ENCODE peak calls at places on chromosomes 7 and 10, in nine cellular contexts. L, T, G, A, V, B, X, D and O are unnamed samples.
A peak's percentile ranks its signal among the peaks of the same experiment; 100 is the strongest.

GRCh38 chr7:7693881-7694280 is 24.5 kb downstream of the RPA3 start:
- DNase-seq in L (no peak), T (no peak), G (no peak), A (no peak), V (no peak), B (no peak), X (no peak), D (no peak), O (no peak)

GRCh38 chr10:4343798-4344370 is 482.1 kb upstream of the AKR1E2 start:
- DNase-seq in L (no peak), T (no peak), G (no peak), A (no peak), V (no peak), B (no peak), X (no peak), D (no peak), O (no peak)

GRCh38 chr10:23512355-23513058 is 73.6 kb downstream of the OTUD1 start:
- DNase-seq in L (no peak), T (no peak), G (no peak), A (no peak), V (no peak), B (no peak), X (no peak), D (no peak), O (no peak)

GRCh38 chr10:45580781-45581496 is 91.6 kb downstream of the ZFAND4 start:
- DNase-seq in L (peak; percentile 23), T (no peak), G (no peak), A (no peak), V (no peak), B (no peak), X (no peak), D (no peak), O (no peak)

GRCh38 chr10:23754179-23754578 is 315.3 kb downstream of the OTUD1 start:
- DNase-seq in L (no peak), T (no peak), G (no peak), A (no peak), V (no peak), B (no peak), X (no peak), D (no peak), O (no peak)

GRCh38 chr7:44973610-44974401 is 5.0 kb downstream of the MYO1G start:
- DNase-seq in L (peak; percentile 55), T (peak; percentile 27), G (no peak), A (peak; percentile 71), V (peak; percentile 47), B (peak; percentile 80), X (no peak), D (no peak), O (peak; percentile 45)

GRCh38 chr7:106944035-106944665 is 79.1 kb downstream of the PIK3CG start:
- DNase-seq in L (no peak), T (no peak), G (no peak), A (no peak), V (no peak), B (no peak), X (no peak), D (no peak), O (no peak)

GRCh38 chr7:42686594-42687156 is 225.2 kb downstream of the C7orf25 start:
- DNase-seq in L (no peak), T (no peak), G (no peak), A (no peak), V (no peak), B (no peak), X (no peak), D (no peak), O (no peak)

GRCh38 chr7:216360-217300 is 24.3 kb downstream of the FAM20C start:
- DNase-seq in L (no peak), T (no peak), G (peak; percentile 52), A (no peak), V (no peak), B (no peak), X (no peak), D (no peak), O (no peak)

GRCh38 chr7:101884671-101885596 is 67.5 kb downstream of the CUX1 start:
- DNase-seq in L (peak; percentile 91), T (no peak), G (no peak), A (no peak), V (no peak), B (no peak), X (no peak), D (no peak), O (no peak)

DNA sequence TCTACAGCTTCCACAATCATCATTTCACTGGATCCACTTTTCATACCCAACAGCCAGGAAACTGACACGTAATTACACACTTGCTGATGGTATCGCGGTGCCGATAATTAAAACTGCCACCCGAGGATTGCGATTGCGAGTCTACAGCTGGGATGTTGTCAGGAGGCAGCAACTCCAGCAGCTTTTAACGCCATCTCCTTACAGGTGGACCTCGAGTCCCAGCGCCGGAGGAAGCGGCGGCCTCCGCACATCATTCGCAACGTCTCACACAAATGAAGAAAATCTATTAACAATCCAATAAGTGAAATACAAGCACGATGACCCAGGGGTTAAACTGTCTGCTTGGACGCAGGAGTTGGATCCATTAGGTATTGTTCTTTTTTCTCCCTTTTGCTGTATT is 230.6 kb upstream of the MGMT start:
- DNase-seq in L (no peak), T (no peak), G (no peak), A (no peak), V (no peak), B (no peak), X (no peak), D (no peak), O (no peak)
- H3K4me1 ChIP-seq in L (no peaks in the 10 kb centered on the region), T (no peaks in the 10 kb centered on the region), G (no peaks in the 10 kb centered on the region), A (no peaks in the 10 kb centered on the region), V (no peaks in the 10 kb centered on the region), B (no peaks in the 10 kb centered on the region), X (no peaks in the 10 kb centered on the region), D (no peaks in the 10 kb centered on the region), O (no peaks in the 10 kb centered on the region)

DNA sequence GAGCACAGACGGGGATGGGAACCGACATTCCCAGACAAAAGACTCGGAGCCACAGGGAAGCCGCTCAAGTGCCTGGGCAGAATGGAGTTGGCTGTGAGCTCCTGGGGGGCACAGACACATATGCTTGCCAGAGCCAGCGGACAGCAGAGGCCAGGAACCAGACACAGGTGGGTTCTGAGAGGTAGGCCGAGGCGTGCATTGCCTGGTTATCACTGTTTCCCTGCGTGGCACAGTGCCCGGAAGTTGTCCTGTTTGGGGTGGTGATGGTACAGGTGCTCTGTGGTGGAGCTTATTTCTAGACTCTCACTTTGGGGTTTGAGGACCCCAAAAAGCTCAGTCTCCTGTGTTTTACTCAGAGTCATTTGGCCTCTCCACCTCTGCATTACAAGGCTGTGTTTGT is 2.5 kb downstream of the PALD1 start:
- DNase-seq in L (no peak), T (no peak), G (no peak), A (no peak), V (no peak), B (no peak), X (no peak), D (no peak), O (no peak)
- H3K4me3 ChIP-seq in L (peak overlapping the region; percentile 95), T (no peak overlapping the region), G (no peak overlapping the region), A (no peak overlapping the region), V (peak overlapping the region; percentile 8), B (peak overlapping the region; percentile 56), X (no peak overlapping the region), D (no peak overlapping the region), O (no peak overlapping the region)

GRCh38 chr7:40763319-40764287 is 628.8 kb downstream of the SUGCT start:
- DNase-seq in L (peak; percentile 13), T (no peak), G (no peak), A (no peak), V (no peak), B (no peak), X (no peak), D (no peak), O (no peak)
- H3K36me3 ChIP-seq in L (no peaks in the 10 kb centered on the region), T (no peaks in the 10 kb centered on the region), G (no peaks in the 10 kb centered on the region), A (no peaks in the 10 kb centered on the region), V (no peaks in the 10 kb centered on the region), B (no peaks in the 10 kb centered on the region), X (no peaks in the 10 kb centered on the region), D (no peaks in the 10 kb centered on the region), O (no peaks in the 10 kb centered on the region)

GRCh38 chr10:5946786-5947185 is 30.6 kb downstream of the IL15RA start:
- DNase-seq in L (no peak), T (no peak), G (no peak), A (no peak), V (no peak), B (no peak), X (no peak), D (no peak), O (peak; percentile 43)

GRCh38 chr10:5944389-5945202 is 32.7 kb downstream of the IL15RA start:
- DNase-seq in L (no peak), T (peak; percentile 95), G (peak; percentile 96), A (peak; percentile 86), V (peak; percentile 73), B (no peak), X (peak; percentile 48), D (peak; percentile 91), O (peak; percentile 86)

GRCh38 chr10:5945561-5946418 is 31.6 kb downstream of the IL15RA start:
- DNase-seq in L (no peak), T (no peak), G (peak; percentile 72), A (peak; percentile 67), V (peak; percentile 61), B (peak; percentile 72), X (peak; percentile 20), D (no peak), O (peak; percentile 90)

GRCh38 chr10:5943536-5943935 is 33.8 kb downstream of the IL15RA start:
- DNase-seq in L (no peak), T (peak; percentile 43), G (peak; percentile 60), A (no peak), V (peak; percentile 45), B (peak; percentile 73), X (no peak), D (no peak), O (peak; percentile 84)

GRCh38 chr10:5945203-5945534 is 32.2 kb downstream of the IL15RA start:
- DNase-seq in L (no peak), T (no peak), G (no peak), A (no peak), V (no peak), B (no peak), X (no peak), D (no peak), O (peak; percentile 61)
- H3K4me1 ChIP-seq in L (no peaks in the 10 kb centered on the region), T (peaks cover 16% of the 10 kb centered on the region), G (peaks cover 59% of the 10 kb centered on the region), A (no peaks in the 10 kb centered on the region), V (peaks cover 8% of the 10 kb centered on the region), B (peaks cover 72% of the 10 kb centered on the region), X (no peaks in the 10 kb centered on the region), D (peaks cover 34% of the 10 kb centered on the region), O (peaks cover 19% of the 10 kb centered on the region)

GRCh38 chr10:98028168-98028770 is 2.2 kb downstream of the CRTAC1 start:
- DNase-seq in L (peak; percentile 72), T (peak; percentile 43), G (no peak), A (peak; percentile 64), V (peak; percentile 74), B (peak; percentile 79), X (peak; percentile 14), D (no peak), O (no peak)

GRCh38 chr10:98030991-98031431 is 590 bp upstream of the CRTAC1 start:
- DNase-seq in L (no peak), T (no peak), G (no peak), A (no peak), V (no peak), B (no peak), X (peak; percentile 15), D (no peak), O (peak; percentile 75)

GRCh38 chr10:98030093-98030821 is at the start of gene CRTAC1:
- DNase-seq in L (no peak), T (peak; percentile 36), G (peak; percentile 60), A (peak; percentile 49), V (peak; percentile 63), B (peak; percentile 92), X (peak; percentile 64), D (peak; percentile 6), O (peak; percentile 80)

GRCh38 chr10:98031440-98031839 is 1.0 kb upstream of the CRTAC1 start:
- DNase-seq in L (no peak), T (no peak), G (no peak), A (no peak), V (no peak), B (no peak), X (no peak), D (no peak), O (no peak)

GRCh38 chr10:98029149-98030092 is 1.0 kb downstream of the CRTAC1 start:
- DNase-seq in L (no peak), T (no peak), G (no peak), A (no peak), V (no peak), B (no peak), X (no peak), D (no peak), O (peak; percentile 72)
- H3K4me3 ChIP-seq in L (no peak overlapping the region), T (peak overlapping the region; percentile 36), G (peak overlapping the region; percentile 58), A (peak overlapping the region; percentile 38), V (peak overlapping the region; percentile 17), B (peak overlapping the region; percentile 43), X (peak overlapping the region; percentile 23), D (peak overlapping the region; percentile 71), O (no peak overlapping the region)